ENCODE peak calls at places on chromosomes 12 and 14, in eight cellular contexts. One of them, this sample, is unnamed.

GRCh38 chr14:63435838-63436237 is 107.3 kb downstream of the PPP2R5E start:
- DNase-seq in endodermal cell: no peak
- DNase-seq in astrocyte of the spinal cord: peak
- DNase-seq in GM12865: peak
- DNase-seq in CD4-positive, CD25-positive, alpha-beta regulatory T cell: no peak
- DNase-seq in kidney epithelial cell: no peak
- DNase-seq in fibroblast of villous mesenchyme: peak
- DNase-seq in fibroblast of the aortic adventitia: peak
- DNase-seq in this sample: no peak

GRCh38 chr14:57928732-57929131 is 62.8 kb upstream of the SLC35F4 start:
- DNase-seq in endodermal cell: no peak
- DNase-seq in astrocyte of the spinal cord: no peak
- DNase-seq in GM12865: no peak
- DNase-seq in CD4-positive, CD25-positive, alpha-beta regulatory T cell: no peak
- DNase-seq in kidney epithelial cell: no peak
- DNase-seq in fibroblast of villous mesenchyme: no peak
- DNase-seq in fibroblast of the aortic adventitia: no peak
- DNase-seq in this sample: no peak

GRCh38 chr14:47442206-47442605 is 233.2 kb downstream of the MDGA2 start:
- DNase-seq in endodermal cell: peak
- DNase-seq in astrocyte of the spinal cord: peak
- DNase-seq in GM12865: no peak
- DNase-seq in CD4-positive, CD25-positive, alpha-beta regulatory T cell: no peak
- DNase-seq in kidney epithelial cell: peak
- DNase-seq in fibroblast of villous mesenchyme: no peak
- DNase-seq in fibroblast of the aortic adventitia: no peak
- DNase-seq in this sample: no peak

GRCh38 chr12:124231980-124232653 is 62.8 kb upstream of the RFLNA start:
- DNase-seq in endodermal cell: no peak
- DNase-seq in astrocyte of the spinal cord: no peak
- DNase-seq in GM12865: no peak
- DNase-seq in CD4-positive, CD25-positive, alpha-beta regulatory T cell: no peak
- DNase-seq in kidney epithelial cell: no peak
- DNase-seq in fibroblast of villous mesenchyme: no peak
- DNase-seq in fibroblast of the aortic adventitia: no peak
- DNase-seq in this sample: no peak

GRCh38 chr12:113208041-113208934 is 13.0 kb upstream of the TPCN1 start:
- DNase-seq in endodermal cell: peak
- DNase-seq in astrocyte of the spinal cord: peak
- DNase-seq in GM12865: peak
- DNase-seq in CD4-positive, CD25-positive, alpha-beta regulatory T cell: peak
- DNase-seq in kidney epithelial cell: no peak
- DNase-seq in fibroblast of villous mesenchyme: peak
- DNase-seq in fibroblast of the aortic adventitia: no peak
- DNase-seq in this sample: peak

GRCh38 chr12:64682572-64683277 is 72.4 kb downstream of the RASSF3 start:
- DNase-seq in endodermal cell: peak
- DNase-seq in astrocyte of the spinal cord: peak
- DNase-seq in GM12865: no peak
- DNase-seq in CD4-positive, CD25-positive, alpha-beta regulatory T cell: no peak
- DNase-seq in kidney epithelial cell: no peak
- DNase-seq in fibroblast of villous mesenchyme: peak
- DNase-seq in fibroblast of the aortic adventitia: peak
- DNase-seq in this sample: no peak

GRCh38 chr14:91129261-91129660 is 15.4 kb downstream of the DGLUCY start:
- DNase-seq in endodermal cell: no peak
- DNase-seq in astrocyte of the spinal cord: no peak
- DNase-seq in GM12865: no peak
- DNase-seq in CD4-positive, CD25-positive, alpha-beta regulatory T cell: no peak
- DNase-seq in kidney epithelial cell: no peak
- DNase-seq in fibroblast of villous mesenchyme: no peak
- DNase-seq in fibroblast of the aortic adventitia: no peak
- DNase-seq in this sample: no peak

GRCh38 chr14:64612021-64612380 is 62.2 kb downstream of the PPP1R36 start:
- DNase-seq in endodermal cell: no peak
- DNase-seq in astrocyte of the spinal cord: peak
- DNase-seq in GM12865: no peak
- DNase-seq in CD4-positive, CD25-positive, alpha-beta regulatory T cell: no peak
- DNase-seq in kidney epithelial cell: peak
- DNase-seq in fibroblast of villous mesenchyme: no peak
- DNase-seq in fibroblast of the aortic adventitia: peak
- DNase-seq in this sample: no peak

GRCh38 chr14:85003805-85004204 is 526.1 kb upstream of the FLRT2 start:
- DNase-seq in endodermal cell: no peak
- DNase-seq in astrocyte of the spinal cord: no peak
- DNase-seq in GM12865: no peak
- DNase-seq in CD4-positive, CD25-positive, alpha-beta regulatory T cell: no peak
- DNase-seq in kidney epithelial cell: no peak
- DNase-seq in fibroblast of villous mesenchyme: no peak
- DNase-seq in fibroblast of the aortic adventitia: no peak
- DNase-seq in this sample: no peak

GRCh38 chr12:113142173-113142885 is 6.8 kb upstream of the RASAL1 start:
- DNase-seq in endodermal cell: peak
- DNase-seq in astrocyte of the spinal cord: no peak
- DNase-seq in GM12865: no peak
- DNase-seq in CD4-positive, CD25-positive, alpha-beta regulatory T cell: no peak
- DNase-seq in kidney epithelial cell: no peak
- DNase-seq in fibroblast of villous mesenchyme: no peak
- DNase-seq in fibroblast of the aortic adventitia: no peak
- DNase-seq in this sample: no peak

GRCh38 chr14:74240794-74241610 is 1.8 kb downstream of the VSX2 start:
- DNase-seq in endodermal cell: peak
- DNase-seq in astrocyte of the spinal cord: peak
- DNase-seq in GM12865: no peak
- DNase-seq in CD4-positive, CD25-positive, alpha-beta regulatory T cell: no peak
- DNase-seq in kidney epithelial cell: no peak
- DNase-seq in fibroblast of villous mesenchyme: no peak
- DNase-seq in fibroblast of the aortic adventitia: peak
- DNase-seq in this sample: no peak

GRCh38 chr12:53287741-53288216 is 7.6 kb upstream of the PFDN5 start:
- DNase-seq in endodermal cell: peak
- DNase-seq in astrocyte of the spinal cord: peak
- DNase-seq in GM12865: peak
- DNase-seq in CD4-positive, CD25-positive, alpha-beta regulatory T cell: peak
- DNase-seq in kidney epithelial cell: no peak
- DNase-seq in fibroblast of villous mesenchyme: peak
- DNase-seq in fibroblast of the aortic adventitia: peak
- DNase-seq in this sample: peak

GRCh38 chr12:16136206-16136605 is 141.3 kb downstream of the SLC15A5 start:
- DNase-seq in endodermal cell: no peak
- DNase-seq in astrocyte of the spinal cord: no peak
- DNase-seq in GM12865: no peak
- DNase-seq in CD4-positive, CD25-positive, alpha-beta regulatory T cell: no peak
- DNase-seq in kidney epithelial cell: no peak
- DNase-seq in fibroblast of villous mesenchyme: no peak
- DNase-seq in fibroblast of the aortic adventitia: no peak
- DNase-seq in this sample: no peak

GRCh38 chr12:79373896-79374499 is 316.8 kb downstream of the PAWR start:
- DNase-seq in endodermal cell: peak
- DNase-seq in astrocyte of the spinal cord: peak
- DNase-seq in GM12865: peak
- DNase-seq in CD4-positive, CD25-positive, alpha-beta regulatory T cell: no peak
- DNase-seq in kidney epithelial cell: no peak
- DNase-seq in fibroblast of villous mesenchyme: peak
- DNase-seq in fibroblast of the aortic adventitia: peak
- DNase-seq in this sample: no peak

GRCh38 chr12:57477710-57478681 is 1.7 kb downstream of the ARHGAP9 start:
- DNase-seq in endodermal cell: peak
- DNase-seq in astrocyte of the spinal cord: no peak
- DNase-seq in GM12865: peak
- DNase-seq in CD4-positive, CD25-positive, alpha-beta regulatory T cell: peak
- DNase-seq in kidney epithelial cell: no peak
- DNase-seq in fibroblast of villous mesenchyme: peak
- DNase-seq in fibroblast of the aortic adventitia: no peak
- DNase-seq in this sample: peak

DNA sequence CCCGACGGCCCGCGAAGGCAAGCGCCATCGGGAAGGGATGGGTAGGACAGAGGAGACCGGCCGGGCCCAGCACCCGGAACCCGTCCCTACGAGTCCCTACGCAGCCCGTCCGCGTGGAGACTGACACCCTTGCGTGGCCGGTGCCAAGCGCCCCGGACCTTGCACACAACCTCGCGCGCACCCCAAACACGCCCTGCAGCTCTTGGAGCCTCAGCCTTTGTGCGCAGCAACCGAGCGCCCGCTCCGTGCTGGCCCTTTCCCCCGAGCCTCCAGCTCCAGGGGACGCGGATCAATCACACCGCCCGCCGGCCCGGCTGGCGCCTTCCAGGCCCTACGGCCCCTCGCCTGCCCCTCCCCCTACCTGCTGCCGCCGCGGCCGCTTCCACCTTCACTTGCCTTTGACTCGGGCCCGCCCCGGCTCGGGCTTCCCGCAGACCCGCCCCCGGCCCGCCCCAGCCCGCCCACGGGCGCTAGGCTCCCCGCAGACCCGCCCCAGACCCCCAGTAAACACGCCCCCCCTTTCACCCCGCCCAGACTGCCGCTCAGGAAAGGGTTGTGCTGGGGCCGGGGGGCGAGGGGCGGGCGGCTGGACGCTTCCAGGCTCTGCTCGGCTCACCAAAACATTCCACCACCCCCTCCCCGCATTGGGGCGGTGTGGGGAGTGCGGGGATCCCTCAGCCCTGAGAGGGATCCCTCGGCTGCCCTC is at the start of gene NDRG2:
- DNase-seq in endodermal cell: peak
- DNase-seq in astrocyte of the spinal cord: no peak
- DNase-seq in GM12865: peak
- DNase-seq in CD4-positive, CD25-positive, alpha-beta regulatory T cell: peak
- DNase-seq in kidney epithelial cell: no peak
- DNase-seq in fibroblast of villous mesenchyme: peak
- DNase-seq in fibroblast of the aortic adventitia: no peak
- DNase-seq in this sample: peak
- H3K4me3 ChIP-seq in endodermal cell: peak
- H3K4me3 ChIP-seq in astrocyte of the spinal cord: peak
- H3K4me3 ChIP-seq in GM12865: no peak
- H3K4me3 ChIP-seq in CD4-positive, CD25-positive, alpha-beta regulatory T cell: peak
- H3K4me3 ChIP-seq in kidney epithelial cell: peak
- H3K4me3 ChIP-seq in fibroblast of villous mesenchyme: peak
- H3K4me3 ChIP-seq in fibroblast of the aortic adventitia: peak
- H3K4me3 ChIP-seq in this sample: peak

DNA sequence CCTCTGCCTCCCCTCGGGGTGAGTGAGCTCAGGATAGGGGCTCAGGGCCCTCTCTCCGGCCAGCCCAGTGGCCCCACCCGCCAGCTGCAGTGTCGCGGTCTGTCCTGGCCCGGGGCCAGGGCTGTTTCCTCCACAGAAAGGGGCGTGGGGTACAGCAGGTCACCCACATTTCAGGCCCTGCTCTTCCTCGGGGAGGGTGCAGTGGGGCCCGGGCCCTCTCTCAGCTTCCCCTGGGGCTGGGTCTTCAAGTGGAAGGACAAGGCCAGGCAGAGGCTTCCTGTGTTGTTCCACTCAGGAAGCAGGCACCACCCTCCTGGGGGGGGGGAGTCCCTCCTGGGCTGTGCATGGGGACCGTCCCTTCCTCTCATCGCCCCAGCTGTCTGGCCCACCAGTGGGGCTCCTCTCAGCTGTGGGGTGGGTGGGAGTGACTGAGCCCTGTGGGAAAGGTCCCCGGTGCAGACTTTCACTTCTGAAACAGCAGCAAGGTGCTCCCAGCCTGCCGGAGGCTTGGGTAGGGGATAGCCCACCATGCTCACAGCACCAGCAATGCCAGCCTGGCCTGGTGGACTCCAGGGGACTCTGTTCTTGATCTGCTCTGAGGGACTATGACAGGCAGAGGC is 3.7 kb downstream of the GPR132 start:
- DNase-seq in endodermal cell: peak
- DNase-seq in astrocyte of the spinal cord: no peak
- DNase-seq in GM12865: peak
- DNase-seq in CD4-positive, CD25-positive, alpha-beta regulatory T cell: no peak
- DNase-seq in kidney epithelial cell: no peak
- DNase-seq in fibroblast of villous mesenchyme: no peak
- DNase-seq in fibroblast of the aortic adventitia: no peak
- DNase-seq in this sample: no peak
- H3K4me3 ChIP-seq in endodermal cell: no peak
- H3K4me3 ChIP-seq in astrocyte of the spinal cord: no peak
- H3K4me3 ChIP-seq in GM12865: peak
- H3K4me3 ChIP-seq in CD4-positive, CD25-positive, alpha-beta regulatory T cell: peak
- H3K4me3 ChIP-seq in kidney epithelial cell: no peak
- H3K4me3 ChIP-seq in fibroblast of villous mesenchyme: no peak
- H3K4me3 ChIP-seq in fibroblast of the aortic adventitia: no peak
- H3K4me3 ChIP-seq in this sample: no peak

GRCh38 chr12:8033153-8034044 is 883 bp downstream of the FOXJ2 start:
- DNase-seq in endodermal cell: peak
- DNase-seq in astrocyte of the spinal cord: peak
- DNase-seq in GM12865: peak
- DNase-seq in CD4-positive, CD25-positive, alpha-beta regulatory T cell: peak
- DNase-seq in kidney epithelial cell: no peak
- DNase-seq in fibroblast of villous mesenchyme: peak
- DNase-seq in fibroblast of the aortic adventitia: no peak
- DNase-seq in this sample: peak

GRCh38 chr12:8032242-8033152 is at the start of gene FOXJ2:
- DNase-seq in endodermal cell: peak
- DNase-seq in astrocyte of the spinal cord: peak
- DNase-seq in GM12865: peak
- DNase-seq in CD4-positive, CD25-positive, alpha-beta regulatory T cell: peak
- DNase-seq in kidney epithelial cell: no peak
- DNase-seq in fibroblast of villous mesenchyme: peak
- DNase-seq in fibroblast of the aortic adventitia: peak
- DNase-seq in this sample: no peak

GRCh38 chr12:8036366-8036765 is 3.9 kb downstream of the FOXJ2 start:
- DNase-seq in endodermal cell: no peak
- DNase-seq in astrocyte of the spinal cord: no peak
- DNase-seq in GM12865: no peak
- DNase-seq in CD4-positive, CD25-positive, alpha-beta regulatory T cell: no peak
- DNase-seq in kidney epithelial cell: no peak
- DNase-seq in fibroblast of villous mesenchyme: no peak
- DNase-seq in fibroblast of the aortic adventitia: no peak
- DNase-seq in this sample: no peak

GRCh38 chr12:8035440-8036010 is 3.0 kb downstream of the FOXJ2 start:
- DNase-seq in endodermal cell: peak
- DNase-seq in astrocyte of the spinal cord: no peak
- DNase-seq in GM12865: no peak
- DNase-seq in CD4-positive, CD25-positive, alpha-beta regulatory T cell: no peak
- DNase-seq in kidney epithelial cell: no peak
- DNase-seq in fibroblast of villous mesenchyme: peak
- DNase-seq in fibroblast of the aortic adventitia: no peak
- DNase-seq in this sample: no peak

GRCh38 chr12:8034802-8035201 is 2.3 kb downstream of the FOXJ2 start:
- DNase-seq in endodermal cell: no peak
- DNase-seq in astrocyte of the spinal cord: no peak
- DNase-seq in GM12865: no peak
- DNase-seq in CD4-positive, CD25-positive, alpha-beta regulatory T cell: no peak
- DNase-seq in kidney epithelial cell: no peak
- DNase-seq in fibroblast of villous mesenchyme: peak
- DNase-seq in fibroblast of the aortic adventitia: no peak
- DNase-seq in this sample: no peak
- H3K4me3 ChIP-seq in endodermal cell: peak
- H3K4me3 ChIP-seq in astrocyte of the spinal cord: no peak
- H3K4me3 ChIP-seq in GM12865: no peak
- H3K4me3 ChIP-seq in CD4-positive, CD25-positive, alpha-beta regulatory T cell: peak
- H3K4me3 ChIP-seq in kidney epithelial cell: no peak
- H3K4me3 ChIP-seq in fibroblast of villous mesenchyme: peak
- H3K4me3 ChIP-seq in fibroblast of the aortic adventitia: peak
- H3K4me3 ChIP-seq in this sample: no peak

DNA sequence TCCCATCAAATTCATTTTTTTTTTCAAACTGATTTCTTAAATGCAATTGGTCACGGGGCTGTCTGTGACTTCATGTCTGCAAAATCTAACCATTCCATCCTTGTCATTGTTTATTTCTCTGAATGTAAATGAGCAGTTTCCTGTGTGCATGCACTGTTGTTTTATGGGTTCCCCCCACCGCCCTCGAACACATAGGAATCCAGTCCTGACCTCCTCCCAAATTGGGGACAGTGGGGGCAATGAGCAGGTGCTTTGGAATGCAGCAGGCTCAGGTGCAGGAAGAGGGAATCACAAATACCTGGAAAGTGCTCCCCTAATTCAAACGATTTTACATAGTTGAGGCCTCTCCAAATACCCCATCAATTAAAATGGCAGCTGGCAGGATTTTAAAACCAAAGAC is 62.6 kb upstream of the ESRRB start:
- DNase-seq in endodermal cell: no peak
- DNase-seq in astrocyte of the spinal cord: no peak
- DNase-seq in GM12865: no peak
- DNase-seq in CD4-positive, CD25-positive, alpha-beta regulatory T cell: no peak
- DNase-seq in kidney epithelial cell: no peak
- DNase-seq in fibroblast of villous mesenchyme: no peak
- DNase-seq in fibroblast of the aortic adventitia: no peak
- DNase-seq in this sample: no peak
- H3K4me3 ChIP-seq in endodermal cell: no peak
- H3K4me3 ChIP-seq in astrocyte of the spinal cord: no peak
- H3K4me3 ChIP-seq in GM12865: no peak
- H3K4me3 ChIP-seq in CD4-positive, CD25-positive, alpha-beta regulatory T cell: no peak
- H3K4me3 ChIP-seq in kidney epithelial cell: no peak
- H3K4me3 ChIP-seq in fibroblast of villous mesenchyme: no peak
- H3K4me3 ChIP-seq in fibroblast of the aortic adventitia: no peak
- H3K4me3 ChIP-seq in this sample: no peak